ENCODE peak calls at places on chromosomes 16 and 17, in eight cellular contexts. N is trophoblast cell, W is neural progenitor cell, Q is neuronal stem cell, L is endodermal cell, Y is mesenchymal stem cell, K is fibroblast of lung, Z is H1. G is an unnamed sample.

GRCh38 chr16:29877266-29877961 is 14.4 kb upstream of the CDIPT start:
- DNase-seq in N (no peak), W (peak; percentile 97), Q (peak; percentile 85), L (peak; percentile 100), Y (peak; percentile 49), K (peak; percentile 27), Z (peak; percentile 99), G (no peak)

GRCh38 chr17:9402590-9403199 is 172.9 kb downstream of the STX8 start:
- DNase-seq in N (peak; percentile 60), W (peak; percentile 39), Q (no peak), L (peak; percentile 90), Y (peak; percentile 23), K (no peak), Z (peak; percentile 23), G (peak; percentile 23)

GRCh38 chr16:20976568-20976967 is 76.0 kb downstream of the LYRM1 start:
- DNase-seq in N (no peak), W (no peak), Q (no peak), L (no peak), Y (no peak), K (no peak), Z (no peak), G (no peak)

GRCh38 chr17:40326832-40327199 is 17.8 kb downstream of the RARA start:
- DNase-seq in N (no peak), W (no peak), Q (no peak), L (no peak), Y (no peak), K (no peak), Z (no peak), G (no peak)

GRCh38 chr16:77359065-77359502 is 75.8 kb downstream of the ADAMTS18 start:
- DNase-seq in N (no peak), W (peak; percentile 52), Q (peak; percentile 18), L (no peak), Y (peak; percentile 57), K (peak; percentile 79), Z (no peak), G (no peak)

GRCh38 chr16:21501869-21502667 is 97.3 kb upstream of the METTL9 start:
- DNase-seq in N (peak; percentile 97), W (peak; percentile 99), Q (peak; percentile 91), L (peak; percentile 98), Y (peak; percentile 95), K (peak; percentile 96), Z (peak; percentile 76), G (peak; percentile 94)

GRCh38 chr17:66115246-66115645 is 76.7 kb downstream of the CEP112 start:
- DNase-seq in N (no peak), W (no peak), Q (no peak), L (no peak), Y (no peak), K (peak; percentile 48), Z (no peak), G (peak; percentile 29)

GRCh38 chr17:66930933-66931332 is 33.6 kb upstream of the CACNG4 start:
- DNase-seq in N (no peak), W (no peak), Q (no peak), L (peak; percentile 70), Y (no peak), K (no peak), Z (no peak), G (no peak)

GRCh38 chr16:67086829-67087228 is 22.9 kb upstream of the PHAF1 start:
- DNase-seq in N (no peak), W (no peak), Q (no peak), L (no peak), Y (peak; percentile 20), K (peak; percentile 21), Z (no peak), G (peak; percentile 31)

GRCh38 chr17:39921323-39921722 is 2.9 kb upstream of the GSDMB start:
- DNase-seq in N (no peak), W (no peak), Q (no peak), L (no peak), Y (no peak), K (no peak), Z (no peak), G (no peak)

DNA sequence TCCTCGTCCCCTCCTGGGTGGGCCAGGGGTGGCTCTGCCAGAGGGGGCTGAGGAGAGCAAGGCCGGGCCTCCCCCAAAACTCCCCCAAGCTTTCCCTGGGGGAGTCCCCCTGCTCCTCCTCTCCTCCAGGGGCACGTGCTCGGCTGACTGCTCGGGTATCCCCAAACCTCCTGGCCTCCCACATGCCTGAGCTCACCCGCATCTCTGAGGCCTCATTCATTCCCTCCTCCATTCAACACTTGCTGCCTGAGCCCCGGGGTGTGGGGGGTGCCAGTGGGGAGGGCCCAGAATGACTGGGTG is 83.1 kb downstream of the RTN4RL1 start:
- DNase-seq in N (no peak), W (no peak), Q (no peak), L (no peak), Y (no peak), K (no peak), Z (no peak), G (no peak)
- H3K9ac ChIP-seq in N (no peak overlapping the region), W (no peak overlapping the region), Q (no peak overlapping the region), L (no peak overlapping the region), Y (no peak overlapping the region), K (no peak overlapping the region), Z (no peak overlapping the region), G (no peak overlapping the region)

DNA sequence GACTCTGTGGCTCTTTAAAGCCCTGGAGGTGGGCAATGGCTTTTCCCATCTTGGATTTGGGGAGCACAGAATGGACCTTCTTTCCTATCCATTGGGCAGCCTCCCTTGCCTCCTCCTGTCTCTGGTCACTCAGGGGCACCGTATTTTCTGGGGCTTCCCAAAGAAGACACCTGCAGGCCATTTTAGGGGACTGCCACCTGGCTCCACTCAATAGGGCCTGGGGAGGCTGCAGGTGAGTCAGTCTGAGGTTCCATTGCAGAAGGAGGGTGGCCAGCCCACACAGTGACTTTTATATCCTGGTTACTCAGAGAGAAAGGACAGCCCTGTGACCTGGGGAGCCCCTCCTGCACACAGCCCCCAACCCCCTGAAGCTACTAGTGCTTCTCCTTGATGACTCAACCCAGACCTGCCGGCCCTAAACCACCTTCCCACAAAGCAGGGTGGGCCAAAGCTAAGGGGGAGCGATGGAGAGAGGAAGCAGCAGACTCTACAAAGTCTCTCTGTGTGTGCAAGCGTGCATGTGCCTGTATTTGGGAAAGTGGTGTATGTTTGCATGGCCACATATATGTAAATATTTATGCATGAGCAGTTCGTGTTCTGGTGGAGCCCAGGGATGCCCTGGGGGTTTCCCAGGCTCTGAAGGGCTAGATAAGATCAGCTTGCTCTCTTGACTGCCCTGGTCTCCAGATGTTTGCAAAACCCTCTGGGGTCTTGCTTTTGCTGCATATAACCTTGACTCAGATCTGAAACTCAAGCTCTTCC is 5.0 kb downstream of the CX3CL1 start:
- DNase-seq in N (peak; percentile 60), W (no peak), Q (no peak), L (peak; percentile 70), Y (peak; percentile 94), K (no peak), Z (no peak), G (peak; percentile 30)
- H3K4me3 ChIP-seq in N (no peak overlapping the region), W (no peak overlapping the region), Q (no peak overlapping the region), L (no peak overlapping the region), Y (no peak overlapping the region), K (no peak overlapping the region), Z (no peak overlapping the region), G (no peak overlapping the region)

GRCh38 chr16:47611848-47612493 is 150.8 kb downstream of the PHKB start:
- DNase-seq in N (no peak), W (no peak), Q (no peak), L (no peak), Y (no peak), K (no peak), Z (no peak), G (no peak)

GRCh38 chr16:47612711-47613110 is 151.6 kb downstream of the PHKB start:
- DNase-seq in N (no peak), W (no peak), Q (no peak), L (no peak), Y (peak; percentile 21), K (no peak), Z (no peak), G (peak; percentile 3)

GRCh38 chr16:47613251-47613650 is 152.1 kb downstream of the PHKB start:
- DNase-seq in N (no peak), W (no peak), Q (no peak), L (no peak), Y (peak; percentile 5), K (no peak), Z (no peak), G (peak; percentile 17)

GRCh38 chr16:47622666-47623176 is 161.6 kb downstream of the PHKB start:
- DNase-seq in N (no peak), W (no peak), Q (no peak), L (no peak), Y (no peak), K (no peak), Z (no peak), G (no peak)

DNA sequence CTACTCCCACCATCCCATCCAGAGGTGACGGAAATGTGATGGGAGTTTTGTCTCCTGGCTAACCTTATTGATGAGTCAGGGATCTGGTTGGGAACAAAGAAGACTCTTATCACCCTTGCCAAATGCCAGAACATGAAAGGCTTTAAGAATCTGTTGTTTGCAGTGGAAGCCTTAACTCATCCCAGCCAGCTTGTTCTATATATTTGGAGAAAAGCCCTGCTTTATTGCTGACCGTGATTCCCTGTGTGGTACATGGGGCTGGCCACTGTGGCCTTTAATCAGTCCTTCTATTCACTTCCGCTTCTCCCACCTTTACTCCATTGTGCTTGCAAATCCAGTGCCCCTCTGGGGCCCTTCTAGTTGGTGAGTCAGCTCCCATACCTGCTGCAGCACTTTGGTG is 156.6 kb downstream of the PHKB start:
- DNase-seq in N (no peak), W (peak; percentile 30), Q (no peak), L (peak; percentile 61), Y (no peak), K (peak; percentile 63), Z (no peak), G (no peak)
- H3K9ac ChIP-seq in N (no peak overlapping the region), W (no peak overlapping the region), Q (no peak overlapping the region), L (no peak overlapping the region), Y (no peak overlapping the region), K (no peak overlapping the region), Z (no peak overlapping the region), G (no peak overlapping the region)

GRCh38 chr16:88264641-88265285 is 118.0 kb upstream of the ZNF469 start:
- DNase-seq in N (peak; percentile 67), W (peak; percentile 48), Q (peak; percentile 18), L (peak; percentile 90), Y (peak; percentile 98), K (peak; percentile 89), Z (peak; percentile 19), G (peak; percentile 97)
- H3K4me3 ChIP-seq in N (no peak overlapping the region), W (no peak overlapping the region), Q (no peak overlapping the region), L (no peak overlapping the region), Y (peak overlapping the region; percentile 59), K (no peak overlapping the region), Z (no peak overlapping the region), G (peak overlapping the region; percentile 13)

GRCh38 chr16:81798311-81799137 is 19.4 kb downstream of the PLCG2 start:
- DNase-seq in N (no peak), W (no peak), Q (no peak), L (no peak), Y (no peak), K (no peak), Z (no peak), G (no peak)
- H3K9ac ChIP-seq in N (no peak overlapping the region), W (no peak overlapping the region), Q (no peak overlapping the region), L (no peak overlapping the region), Y (no peak overlapping the region), K (no peak overlapping the region), Z (no peak overlapping the region), G (no peak overlapping the region)

DNA sequence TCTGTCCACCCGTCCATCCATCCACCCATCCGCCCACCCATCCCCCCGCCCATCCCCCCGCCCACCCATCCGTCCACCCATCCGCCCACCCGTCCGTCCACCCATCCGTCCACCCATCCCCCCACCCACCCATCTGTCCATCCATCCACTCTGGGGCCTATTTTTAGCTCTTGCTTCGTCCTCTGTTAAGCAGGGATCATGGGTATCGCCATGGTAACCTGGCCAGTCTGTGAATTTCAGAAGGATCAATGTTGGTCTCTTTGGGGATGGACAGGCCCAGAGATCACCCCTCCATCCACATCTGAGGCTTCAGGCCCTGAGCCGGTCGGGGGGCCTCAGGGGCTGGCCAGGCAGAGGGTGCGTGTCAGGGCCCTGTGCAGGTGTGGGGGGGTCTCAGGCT is 15.2 kb upstream of the DPEP1 start:
- DNase-seq in N (no peak), W (no peak), Q (no peak), L (no peak), Y (peak; percentile 77), K (no peak), Z (no peak), G (peak; percentile 40)
- H3K4me3 ChIP-seq in N (no peak overlapping the region), W (no peak overlapping the region), Q (no peak overlapping the region), L (no peak overlapping the region), Y (no peak overlapping the region), K (no peak overlapping the region), Z (no peak overlapping the region), G (no peak overlapping the region)

G was measured in adipocyte.